ENCODE peak calls at places on chromosomes 11 and 22, in five cellular contexts. Z is astrocyte of the spinal cord, V is endodermal cell, P is lower lobe of right lung, U is Calu3. X is an unnamed sample.

GRCh38 chr22:38834215-38834953 is 9.4 kb downstream of the NPTXR start:
- DNase-seq in Z (no peak), P (peak), V (no peak), U (no peak), X (no peak)

GRCh38 chr22:17441326-17441725 is 72.1 kb downstream of the CECR2 start:
- DNase-seq in P (no peak), Z (no peak), U (no peak), V (no peak), X (no peak)

GRCh38 chr11:10490398-10491232 is 35.6 kb downstream of the AMPD3 start:
- DNase-seq in P (peak), Z (peak), V (peak), U (peak), X (no peak)

GRCh38 chr11:45804806-45805304 is at the start of gene SLC35C1:
- DNase-seq in V (peak), U (peak), Z (peak), P (peak), X (peak)

GRCh38 chr11:124075841-124076571 is 34.9 kb upstream of the OR10G7 start:
- DNase-seq in V (peak), U (no peak), P (peak), Z (no peak), X (peak)

GRCh38 chr22:39205344-39206021 is 39.3 kb downstream of the PDGFB start:
- DNase-seq in V (peak), P (peak), Z (peak), U (peak), X (peak)

GRCh38 chr22:23533328-23533762 is 46.7 kb downstream of the IGLL1 start:
- DNase-seq in U (peak), P (peak), Z (no peak), V (peak), X (no peak)

GRCh38 chr11:132523929-132524328 is 1008.4 kb downstream of the OPCML start:
- DNase-seq in U (no peak), P (no peak), Z (no peak), V (no peak), X (no peak)

GRCh38 chr11:2534957-2535672 is 90.3 kb downstream of the KCNQ1 start:
- DNase-seq in U (no peak), V (peak), Z (no peak), P (peak), X (no peak)

GRCh38 chr11:20647976-20648565 is 21.3 kb upstream of the NELL1 start:
- DNase-seq in Z (peak), U (peak), V (peak), P (no peak), X (peak)

GRCh38 chr11:80916180-80916811 is 1475.5 kb upstream of the TENM4 start:
- DNase-seq in V (no peak), P (no peak), U (no peak), Z (no peak), X (no peak)

GRCh38 chr11:96204721-96205459 is 138.1 kb downstream of the MAML2 start:
- DNase-seq in Z (no peak), U (no peak), V (no peak), P (no peak), X (no peak)

GRCh38 chr11:66325140-66325754 is 8.4 kb upstream of the CD248 start:
- DNase-seq in Z (no peak), P (no peak), U (no peak), V (no peak), X (no peak)

GRCh38 chr11:77115956-77116355 is 12.1 kb upstream of the MYO7A start:
- DNase-seq in V (no peak), P (no peak), Z (no peak), U (no peak), X (no peak)

GRCh38 chr22:39456262-39457046 is at the start of gene MGAT3:
- DNase-seq in P (no peak), Z (no peak), V (no peak), U (no peak), X (no peak)

GRCh38 chr22:20022231-20023069 is 1.5 kb downstream of the TANGO2 start:
- DNase-seq in V (no peak), P (no peak), U (no peak), Z (no peak), X (no peak)

GRCh38 chr11:113198907-113199660 is 115.3 kb upstream of the TTC12 start:
- DNase-seq in V (no peak), Z (no peak), P (no peak), U (no peak), X (no peak)

GRCh38 chr11:5004429-5005274 is 10.0 kb downstream of the OR51L1 start:
- DNase-seq in P (no peak), V (peak), Z (peak), U (peak), X (peak)

GRCh38 chr11:123179571-123179970 is 15.5 kb downstream of the CLMP start:
- DNase-seq in P (no peak), V (no peak), Z (no peak), U (no peak), X (no peak)

GRCh38 chr11:119175493-119176077 is 7.1 kb downstream of the NLRX1 start:
- DNase-seq in V (no peak), P (no peak), U (no peak), Z (peak), X (no peak)

GRCh38 chr11:131118247-131118646 is 202.0 kb upstream of the SNX19 start:
- DNase-seq in U (no peak), V (no peak), P (no peak), Z (no peak), X (no peak)

GRCh38 chr22:32862083-32862482 is 60.6 kb downstream of the TIMP3 start:
- DNase-seq in V (no peak), Z (no peak), U (no peak), P (no peak), X (no peak)

GRCh38 chr11:126166413-126166812 is 45.0 kb downstream of the RPUSD4 start:
- DNase-seq in Z (no peak), V (no peak), P (no peak), U (no peak), X (no peak)

GRCh38 chr11:85236211-85236610 is 390.9 kb downstream of the DLG2 start:
- DNase-seq in P (no peak), V (no peak), U (no peak), Z (no peak), X (no peak)

GRCh38 chr11:85810521-85810870 is 445 bp downstream of the SYTL2 start:
- DNase-seq in Z (no peak), U (no peak), V (peak), P (no peak), X (no peak)

GRCh38 chr11:125082611-125083311 is 19.7 kb downstream of the SLC37A2 start:
- DNase-seq in Z (peak), U (peak), P (no peak), V (peak), X (peak)

GRCh38 chr11:26696330-26696729 is 25.5 kb downstream of the SLC5A12 start:
- DNase-seq in P (no peak), U (no peak), V (no peak), Z (no peak), X (no peak)

GRCh38 chr11:57416436-57416835 is 10.5 kb downstream of the SLC43A3 start:
- DNase-seq in U (no peak), V (no peak), Z (no peak), P (no peak), X (no peak)

GRCh38 chr11:76680517-76681425 is 10.2 kb upstream of the LRRC32 start:
- DNase-seq in V (peak), U (peak), Z (peak), P (peak), X (peak)

GRCh38 chr11:30561691-30562412 is 24.3 kb downstream of the MPPED2 start:
- DNase-seq in U (no peak), V (no peak), P (no peak), Z (peak), X (no peak)

GRCh38 chr22:36858966-36859365 is 1.8 kb upstream of the NCF4 start:
- DNase-seq in U (no peak), V (no peak), Z (no peak), P (no peak), X (no peak)

GRCh38 chr11:21066030-21066429 is 396.6 kb downstream of the NELL1 start:
- DNase-seq in Z (no peak), V (no peak), P (no peak), U (no peak), X (no peak)

DNA sequence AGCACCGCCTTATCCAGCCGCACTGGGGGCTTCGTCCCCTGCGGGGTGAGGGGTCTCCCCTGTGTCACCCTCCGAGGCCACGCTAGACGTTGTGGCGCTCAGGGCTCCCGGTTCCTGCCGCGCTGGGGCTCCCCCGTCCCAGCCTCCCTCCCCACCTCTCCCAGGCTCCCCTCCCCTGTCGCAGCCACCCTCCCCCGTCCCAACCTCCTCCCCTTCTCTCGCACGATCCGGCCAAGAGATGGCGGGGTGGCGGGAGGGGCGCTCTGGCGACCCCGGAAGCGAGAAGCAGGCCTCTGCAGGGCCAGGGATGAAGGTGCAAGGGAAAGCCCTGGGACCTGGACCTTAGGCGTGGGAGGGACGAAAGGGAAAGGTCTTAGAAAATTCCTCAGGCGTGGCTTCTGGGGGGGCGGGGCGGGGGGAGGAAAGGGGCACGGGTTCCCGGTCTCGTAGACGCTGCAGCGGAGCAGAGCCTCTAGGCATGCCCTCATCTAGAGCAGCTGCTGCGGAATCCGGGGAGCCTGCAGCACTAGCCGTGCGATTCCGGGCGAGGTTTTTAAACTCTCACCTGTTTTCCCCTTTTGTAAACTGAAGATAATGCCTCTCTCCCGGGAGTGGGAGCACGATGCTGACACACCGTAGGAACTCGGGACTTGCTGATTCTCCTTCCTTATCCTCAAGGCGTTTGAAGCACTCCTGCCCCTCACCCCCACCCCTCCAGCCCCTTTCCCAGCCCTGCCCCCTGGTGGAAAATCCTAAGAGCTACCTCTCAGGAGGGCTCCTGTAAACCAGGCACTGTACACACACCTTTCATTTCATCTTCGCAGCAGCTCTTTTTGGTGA is 14.4 kb downstream of the KCNJ5 start:
- DNase-seq in Z (peak), U (peak), V (peak), P (peak), X (peak)
- TF ChIP-seq CTCF in Z (peak), U (peak), V (peak), P (peak), X (peak)

GRCh38 chr11:111123463-111124398 is 121.8 kb upstream of the POU2AF2 start:
- DNase-seq in P (no peak), U (no peak), V (peak), Z (no peak), X (no peak)

GRCh38 chr11:111128471-111128870 is 117.1 kb upstream of the POU2AF2 start:
- DNase-seq in U (no peak), P (no peak), Z (no peak), V (no peak), X (no peak)
- TF ChIP-seq CTCF in U (no peak), P (no peak), Z (no peak), V (no peak), X (no peak)

DNA sequence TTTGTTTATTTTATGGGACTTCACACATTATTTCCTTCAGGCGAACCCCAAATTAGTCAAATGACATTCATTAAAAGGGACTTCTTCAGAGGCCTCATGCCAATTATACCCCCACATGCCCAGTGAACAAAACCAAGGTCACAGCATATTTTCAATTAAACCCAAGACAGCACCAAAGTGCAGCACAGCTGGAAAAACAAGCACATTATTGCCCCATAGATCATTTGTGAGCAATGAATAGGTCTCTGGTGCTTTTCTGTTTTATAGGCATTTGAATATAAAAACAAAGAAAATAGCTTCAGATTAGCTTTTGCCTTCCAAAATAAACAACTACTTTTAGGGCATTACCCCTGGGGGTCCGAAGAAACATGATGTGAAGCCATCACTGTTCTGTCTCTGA is 1319.9 kb downstream of the LRRC4C start:
- DNase-seq in Z (no peak), U (no peak), P (no peak), V (no peak), X (no peak)
- TF ChIP-seq CTCF in Z (no peak), U (no peak), P (no peak), V (no peak), X (no peak)

DNA sequence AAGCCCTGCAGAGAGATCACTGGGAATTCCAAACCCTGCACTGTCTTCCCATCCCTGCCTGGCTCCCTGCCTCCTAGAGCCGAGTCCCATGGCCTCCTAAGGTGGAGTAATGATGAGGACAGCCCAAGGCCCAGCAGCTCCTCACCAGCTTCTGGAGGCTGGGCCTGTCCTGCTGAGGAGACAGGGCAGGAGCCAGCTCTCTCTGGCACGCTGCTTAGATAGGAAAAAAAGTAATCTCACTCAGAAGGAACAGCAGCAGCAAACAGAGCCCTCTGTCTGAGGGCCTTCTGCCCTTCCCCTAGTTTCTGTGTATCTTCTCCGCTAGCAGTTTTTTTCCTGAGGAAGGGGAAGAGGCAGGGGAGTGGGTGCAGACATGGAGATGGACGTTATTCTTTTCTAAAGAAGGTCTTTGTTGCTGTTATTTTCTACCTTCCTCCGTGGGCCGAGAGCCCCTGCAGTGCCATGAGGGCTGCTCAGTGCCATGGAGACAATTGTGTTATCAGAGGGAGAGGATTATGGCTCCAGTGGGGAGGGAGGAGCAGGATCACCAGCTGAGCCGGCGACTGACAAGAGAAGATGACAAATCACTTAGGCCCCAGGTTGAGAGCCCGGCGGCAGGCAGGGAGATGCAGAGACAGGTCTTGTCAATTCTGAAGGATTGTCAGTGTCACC is 315.3 kb downstream of the BUD13 start:
- DNase-seq in Z (no peak), U (no peak), P (no peak), V (peak), X (no peak)
- TF ChIP-seq CTCF in Z (no peak), U (no peak), P (no peak), V (no peak), X (no peak)

DNA sequence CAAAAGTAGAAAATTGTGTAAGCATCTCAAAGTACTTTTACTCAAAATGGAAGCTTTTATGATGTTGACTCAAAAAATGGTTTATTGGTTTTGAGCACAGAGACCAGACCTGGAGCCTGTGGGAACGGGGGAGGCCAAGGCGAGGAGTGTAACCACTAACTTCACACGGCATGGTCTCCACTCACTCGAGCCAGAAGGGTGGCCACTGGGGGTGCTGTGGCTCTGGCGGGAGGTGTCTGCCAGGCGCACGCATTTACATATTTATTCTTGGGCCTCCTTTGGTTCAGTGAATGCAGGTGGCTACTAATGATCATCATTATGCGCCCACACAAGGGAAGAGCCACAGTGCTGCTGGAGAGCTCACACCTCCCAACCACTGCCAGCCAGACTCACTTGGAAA is 64.6 kb downstream of the FLRT1 start:
- DNase-seq in Z (no peak), V (peak), P (no peak), U (no peak), X (peak)
- TF ChIP-seq CTCF in Z (no peak), V (peak), P (no peak), U (no peak), X (peak)

GRCh38 chr11:12207384-12208150 is 97.2 kb downstream of the MICAL2 start:
- DNase-seq in V (no peak), Z (peak), U (no peak), P (no peak), X (no peak)
- TF ChIP-seq CTCF in V (no peak), Z (no peak), U (no peak), P (no peak), X (no peak)

GRCh38 chr11:597166-597725 is 18.5 kb downstream of the IRF7 start:
- DNase-seq in P (no peak), Z (no peak), U (peak), V (peak), X (no peak)
- TF ChIP-seq CTCF in P (no peak), Z (no peak), U (no peak), V (peak), X (no peak)

DNA sequence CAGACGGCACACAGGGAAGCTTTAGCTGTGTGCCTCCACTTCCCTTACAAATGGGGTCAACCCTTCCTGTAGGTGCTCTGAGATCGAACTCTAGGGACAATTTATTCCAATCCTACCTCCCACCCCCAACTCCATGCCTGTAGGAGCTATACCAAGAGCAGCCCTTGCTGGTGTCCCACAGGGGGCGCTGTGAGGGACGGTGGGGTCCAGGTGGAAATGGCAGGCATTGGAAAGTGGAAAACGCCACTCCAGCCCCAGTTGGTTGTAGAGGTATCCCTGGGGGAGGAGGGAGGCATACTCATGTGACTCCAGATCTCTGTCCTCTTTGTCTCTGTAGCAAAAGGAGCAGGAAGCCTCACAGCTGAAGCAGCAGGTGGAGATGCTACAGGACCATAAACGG is 161.3 kb downstream of the MYO18B start:
- DNase-seq in U (peak), P (no peak), V (peak), Z (no peak), X (no peak)
- TF ChIP-seq CTCF in U (peak), P (no peak), V (peak), Z (peak), X (peak)

GRCh38 chr22:49046000-49046545 is 781.6 kb downstream of the BRD1 start:
- DNase-seq in U (no peak), V (no peak), P (no peak), Z (no peak), X (no peak)

GRCh38 chr22:49048591-49048990 is 779.1 kb downstream of the BRD1 start:
- DNase-seq in P (no peak), U (no peak), V (no peak), Z (no peak), X (no peak)

GRCh38 chr22:49047461-49047860 is 780.2 kb downstream of the BRD1 start:
- DNase-seq in U (no peak), V (no peak), P (no peak), Z (no peak), X (no peak)

GRCh38 chr22:49045276-49045675 is 782.4 kb downstream of the BRD1 start:
- DNase-seq in V (no peak), Z (no peak), U (no peak), P (no peak), X (no peak)

GRCh38 chr22:49046546-49047305 is 780.9 kb downstream of the BRD1 start:
- DNase-seq in V (peak), U (peak), Z (no peak), P (no peak), X (no peak)
- TF ChIP-seq CTCF in V (peak), U (no peak), Z (peak), P (peak), X (peak)

GRCh38 chr22:44396021-44396726 is 83.4 kb upstream of the SHISAL1 start:
- DNase-seq in U (no peak), V (peak), Z (no peak), P (no peak), X (no peak)
- TF ChIP-seq CTCF in U (no peak), V (no peak), Z (no peak), P (no peak), X (no peak)

X was measured in GM10248.